ENCODE peak calls at places on chromosomes 1 and 21, in seven cellular contexts. G is psoas muscle; J is right atrium auricular region; P is heart left ventricle; V is CD4-positive, alpha-beta memory T cell; B is Panc1; U is heart right ventricle. W is an unnamed sample. For H3K4me1, the result is how much of the 10 kb centered on the place peaks cover.

GRCh38 chr1:218592688-218593087 is 247.6 kb downstream of the TGFB2 start:
- DNase-seq in G (no peak), J (no peak), P (no peak), V (no peak), B (no peak), U (no peak), W (no peak)

GRCh38 chr1:204142032-204142974 is 9.5 kb downstream of the ETNK2 start:
- DNase-seq in G (no peak), J (no peak), P (no peak), V (no peak), B (no peak), U (no peak), W (no peak)

GRCh38 chr1:24416666-24417391 is 1.2 kb downstream of the NIPAL3 start:
- DNase-seq in G (no peak), J (no peak), P (no peak), V (peak), B (peak), U (no peak), W (no peak)

GRCh38 chr1:41371630-41372599 is 10.7 kb downstream of the FOXO6 start:
- DNase-seq in G (peak), J (no peak), P (no peak), V (no peak), B (no peak), U (peak), W (no peak)

GRCh38 chr1:116164056-116164889 is 53.1 kb downstream of the MAB21L3 start:
- DNase-seq in G (no peak), J (no peak), P (peak), V (no peak), B (no peak), U (peak), W (peak)

GRCh38 chr1:62436039-62436465 is 797 bp upstream of the USP1 start:
- DNase-seq in G (peak), J (no peak), P (no peak), V (no peak), B (peak), U (peak), W (peak)

GRCh38 chr1:229694053-229694693 is 68.1 kb downstream of the URB2 start:
- DNase-seq in G (peak), J (peak), P (peak), V (no peak), B (no peak), U (peak), W (peak)

GRCh38 chr1:50605186-50605875 is 182.1 kb upstream of the DMRTA2 start:
- DNase-seq in G (no peak), J (no peak), P (no peak), V (no peak), B (peak), U (no peak), W (no peak)

GRCh38 chr1:225834417-225835329 is 24.7 kb downstream of the EPHX1 start:
- DNase-seq in G (peak), J (peak), P (peak), V (no peak), B (no peak), U (peak), W (peak)

GRCh38 chr21:29164330-29164942 is 34.0 kb downstream of the MAP3K7CL start:
- DNase-seq in G (no peak), J (no peak), P (no peak), V (no peak), B (no peak), U (no peak), W (no peak)

GRCh38 chr1:147840909-147841308 is 61.7 kb upstream of the GJA8 start:
- DNase-seq in G (no peak), J (no peak), P (no peak), V (no peak), B (no peak), U (no peak), W (no peak)

GRCh38 chr1:179300112-179300511 is 6.5 kb downstream of the SOAT1 start:
- DNase-seq in G (no peak), J (no peak), P (no peak), V (no peak), B (no peak), U (no peak), W (no peak)

GRCh38 chr1:8348777-8349472 is 31.0 kb downstream of the SLC45A1 start:
- DNase-seq in G (peak), J (no peak), P (peak), V (peak), B (no peak), U (peak), W (peak)

GRCh38 chr1:167105150-167105840 is 11.4 kb downstream of the STYXL2 start:
- DNase-seq in G (no peak), J (no peak), P (no peak), V (no peak), B (no peak), U (no peak), W (no peak)

GRCh38 chr1:178609015-178609414 is 96.1 kb downstream of the TEX35 start:
- DNase-seq in G (no peak), J (no peak), P (no peak), V (no peak), B (no peak), U (no peak), W (no peak)

GRCh38 chr1:203290261-203291089 is 14.8 kb upstream of the BTG2 start:
- DNase-seq in G (peak), J (peak), P (peak), V (peak), B (no peak), U (peak), W (peak)

GRCh38 chr1:228494391-228494790 is 7.2 kb downstream of the RNF187 start:
- DNase-seq in G (no peak), J (no peak), P (no peak), V (no peak), B (no peak), U (no peak), W (no peak)

GRCh38 chr1:245116131-245116530 is 38.7 kb upstream of the KIF26B start:
- DNase-seq in G (no peak), J (no peak), P (no peak), V (no peak), B (no peak), U (no peak), W (no peak)

GRCh38 chr1:245116781-245117180 is 38.0 kb upstream of the KIF26B start:
- DNase-seq in G (no peak), J (no peak), P (no peak), V (no peak), B (no peak), U (no peak), W (no peak)

GRCh38 chr1:245121523-245121922 is 33.3 kb upstream of the KIF26B start:
- DNase-seq in G (no peak), J (no peak), P (no peak), V (no peak), B (no peak), U (no peak), W (no peak)

GRCh38 chr1:245118066-245118465 is 36.7 kb upstream of the KIF26B start:
- DNase-seq in G (no peak), J (no peak), P (no peak), V (no peak), B (no peak), U (no peak), W (no peak)

GRCh38 chr1:245118806-245119205 is 36.0 kb upstream of the KIF26B start:
- DNase-seq in G (no peak), J (no peak), P (no peak), V (no peak), B (no peak), U (no peak), W (no peak)
- H3K27ac ChIP-seq in G (no peak), J (no peak), P (no peak), V (no peak), B (no peak), U (no peak), W (no peak)

GRCh38 chr21:34907783-34908423 is 141.2 kb downstream of the RUNX1 start:
- DNase-seq in G (no peak), J (no peak), P (no peak), V (no peak), B (no peak), U (no peak), W (no peak)
- H3K4me1 ChIP-seq in G (under half), J (under half), P (under half), V (half or more), B (under half), U (under half), W (under half)

GRCh38 chr1:156765664-156766063 is 1.7 kb upstream of the PRCC start:
- DNase-seq in G (no peak), J (no peak), P (no peak), V (no peak), B (no peak), U (no peak), W (no peak)
- H3K27ac ChIP-seq in G (peak), J (peak), P (peak), V (no peak), B (peak), U (peak), W (peak)

GRCh38 chr1:40045182-40045581 is 4.7 kb downstream of the CAP1 start:
- DNase-seq in G (no peak), J (no peak), P (no peak), V (no peak), B (no peak), U (no peak), W (no peak)
- H3K4me1 ChIP-seq in G (under half), J (under half), P (under half), V (half or more), B (under half), U (half or more), W (half or more)